ENCODE peak calls at places on chromosomes 11 and 22, in four cellular contexts. J is fibroblast of lung, B is cardiac fibroblast, Q is astrocyte of the spinal cord. S is an unnamed sample.

GRCh38 chr11:61026121-61027031 is 54.9 kb downstream of the CD6 start:
- DNase-seq in Q (no peak), J (no peak), B (no peak), S (no peak)

GRCh38 chr11:65112551-65113360 is 1.1 kb downstream of the TM7SF2 start:
- DNase-seq in J (peak; percentile 20), Q (peak; percentile 33), B (peak; percentile 50), S (peak; percentile 73)

GRCh38 chr11:115267871-115268270 is 236.3 kb downstream of the CADM1 start:
- DNase-seq in B (no peak), J (peak; percentile 85), Q (no peak), S (no peak)

GRCh38 chr11:129766858-129767604 is 48.6 kb upstream of the TMEM45B start:
- DNase-seq in Q (peak; percentile 20), B (peak; percentile 48), J (peak; percentile 29), S (peak; percentile 68)

GRCh38 chr22:33467718-33468117 is 409.5 kb upstream of the SYN3 start:
- DNase-seq in J (no peak), B (no peak), Q (no peak), S (no peak)

GRCh38 chr22:30877662-30878515 is 90.7 kb downstream of the MORC2 start:
- DNase-seq in Q (no peak), B (no peak), J (no peak), S (no peak)

GRCh38 chr11:18457435-18457834 is 1.8 kb downstream of the LDHAL6A start:
- DNase-seq in B (peak; percentile 16), Q (no peak), J (peak; percentile 49), S (peak; percentile 8)

GRCh38 chr11:29937526-29937925 is 79.3 kb downstream of the KCNA4 start:
- DNase-seq in Q (no peak), B (peak; percentile 1), J (no peak), S (no peak)

GRCh38 chr11:63609971-63610580 is 4.2 kb downstream of the PLAAT3 start:
- DNase-seq in Q (peak; percentile 10), J (peak; percentile 58), B (no peak), S (no peak)

GRCh38 chr11:118010738-118011461 is 24.7 kb downstream of the IL10RA start:
- DNase-seq in J (no peak), B (no peak), Q (no peak), S (no peak)

GRCh38 chr11:1307163-1307870 is 2.1 kb downstream of the TOLLIP start:
- DNase-seq in B (no peak), Q (no peak), J (no peak), S (no peak)

GRCh38 chr11:65546217-65546958 is 11.8 kb downstream of the LTBP3 start:
- DNase-seq in B (no peak), Q (no peak), J (no peak), S (peak; percentile 91)

GRCh38 chr11:76385903-76386302 is 4.8 kb downstream of the GVQW3 start:
- DNase-seq in J (peak; percentile 73), Q (peak; percentile 37), B (no peak), S (no peak)

GRCh38 chr22:17077255-17077654 is 7.5 kb upstream of the IL17RA start:
- DNase-seq in J (peak; percentile 88), B (peak; percentile 33), Q (peak; percentile 71), S (no peak)

GRCh38 chr22:16955081-16955480 is 52.9 kb downstream of the GAB4 start:
- DNase-seq in J (no peak), Q (no peak), B (no peak), S (no peak)

GRCh38 chr11:1987024-1987423 is 10.6 kb downstream of the H19 start:
- DNase-seq in J (no peak), Q (no peak), B (no peak), S (no peak)

GRCh38 chr11:74019860-74020259 is 11.0 kb upstream of the UCP3 start:
- DNase-seq in J (peak; percentile 71), Q (peak; percentile 21), B (peak; percentile 29), S (no peak)

GRCh38 chr22:27987557-27987956 is 68.5 kb upstream of the PITPNB start:
- DNase-seq in Q (peak; percentile 87), J (peak; percentile 96), B (peak; percentile 72), S (no peak)

GRCh38 chr11:38330578-38330977 is 1732.5 kb upstream of the RAG2 start:
- DNase-seq in Q (no peak), J (no peak), B (no peak), S (no peak)

DNA sequence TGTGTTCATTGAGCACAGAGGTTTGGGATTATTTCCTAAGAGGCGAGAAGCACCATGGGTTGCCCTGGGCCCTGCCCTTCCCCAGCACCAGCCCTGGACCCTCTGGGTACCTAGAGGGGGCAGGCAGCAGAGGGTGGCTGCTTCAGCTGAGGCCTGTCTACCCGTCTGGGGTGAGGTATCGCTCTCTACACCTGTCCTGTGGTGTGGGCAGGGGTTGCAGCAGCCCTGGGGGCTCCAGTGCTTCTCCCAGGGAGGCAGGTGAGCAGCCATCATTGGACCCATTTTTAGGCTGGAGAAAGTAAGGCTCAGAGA is 15.6 kb downstream of the PRDM11 start:
- DNase-seq in Q (no peak), J (no peak), B (no peak), S (no peak)
- TF ChIP-seq CTCF in Q (no peak), J (no peak), B (no peak), S (no peak)

GRCh38 chr11:59669611-59670009 is 773 bp upstream of the PATL1 start:
- DNase-seq in J (peak; percentile 59), Q (no peak), B (peak; percentile 77), S (peak; percentile 80)
- TF ChIP-seq CTCF in J (no peak), Q (no peak), B (peak; percentile 4), S (no peak)

DNA sequence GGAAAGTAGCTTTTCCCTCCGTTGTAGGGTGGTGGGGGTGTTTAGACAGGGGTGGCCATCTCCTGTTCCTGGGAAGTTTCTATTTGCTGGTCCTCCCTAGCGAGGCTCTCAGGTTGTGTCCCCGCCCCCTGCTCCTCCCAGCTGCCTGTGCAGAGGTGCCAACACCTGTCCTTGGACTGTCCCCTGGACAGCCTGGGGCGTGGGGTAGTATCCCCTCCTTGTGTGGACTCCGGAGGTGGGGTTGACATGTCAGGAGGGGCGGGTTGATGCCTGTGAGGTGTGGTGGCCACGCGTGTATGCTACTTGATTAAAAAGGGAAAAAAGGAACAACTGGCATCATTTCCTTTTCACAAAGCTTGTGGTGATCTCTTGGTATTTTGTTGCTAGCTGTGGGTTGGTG is 14.3 kb upstream of the RANBP1 start:
- DNase-seq in B (no peak), J (no peak), Q (no peak), S (no peak)
- TF ChIP-seq CTCF in B (no peak), J (no peak), Q (no peak), S (no peak)

GRCh38 chr11:22778642-22779041 is 51.0 kb downstream of the SVIP start:
- DNase-seq in J (no peak), Q (no peak), B (no peak), S (no peak)
- TF ChIP-seq CTCF in J (no peak), Q (no peak), B (no peak), S (no peak)

GRCh38 chr11:34149786-34150185 is 44.4 kb downstream of the NAT10 start:
- DNase-seq in J (no peak), B (peak; percentile 27), Q (no peak), S (no peak)
- TF ChIP-seq CTCF in J (peak; percentile 6), B (peak; percentile 40), Q (peak; percentile 50), S (peak; percentile 42)

GRCh38 chr11:119831011-119831410 is 102.0 kb upstream of the NECTIN1 start:
- DNase-seq in J (no peak), B (no peak), Q (no peak), S (no peak)
- TF ChIP-seq CTCF in J (no peak), B (no peak), Q (no peak), S (no peak)